ENCODE peak calls at places on chromosomes 11 and 22, in five cellular contexts. W, Q, B, J and U are unnamed samples.

GRCh38 chr11:123536690-123537437 is 106.8 kb downstream of the GRAMD1B start:
- DNase-seq in W (no peak), Q (no peak), B (peak; percentile 30), J (peak; percentile 62), U (no peak)

GRCh38 chr11:112780351-112781043 is 180.7 kb upstream of the NCAM1 start:
- DNase-seq in W (no peak), Q (no peak), B (peak; percentile 67), J (no peak), U (no peak)

GRCh38 chr11:38014405-38014804 is 1416.4 kb upstream of the RAG2 start:
- DNase-seq in W (no peak), Q (no peak), B (peak; percentile 89), J (no peak), U (no peak)

GRCh38 chr11:70067591-70068341 is 10.4 kb upstream of the ANO1 start:
- DNase-seq in W (peak; percentile 74), Q (no peak), B (no peak), J (no peak), U (peak; percentile 71)

GRCh38 chr11:78350101-78350645 is 67.4 kb downstream of the GAB2 start:
- DNase-seq in W (no peak), Q (no peak), B (peak; percentile 65), J (no peak), U (no peak)

GRCh38 chr11:60240661-60241060 is 2.3 kb downstream of the MS4A4E start:
- DNase-seq in W (no peak), Q (no peak), B (no peak), J (no peak), U (no peak)

GRCh38 chr22:29636751-29637150 is 33.3 kb downstream of the NF2 start:
- DNase-seq in W (no peak), Q (no peak), B (no peak), J (no peak), U (no peak)

GRCh38 chr11:118180300-118180703 is 3.9 kb upstream of the SCN2B start:
- DNase-seq in W (no peak), Q (no peak), B (peak; percentile 11), J (no peak), U (no peak)

GRCh38 chr22:29801796-29802195 is 34.6 kb downstream of the UQCR10 start:
- DNase-seq in W (no peak), Q (no peak), B (no peak), J (no peak), U (no peak)

DNA sequence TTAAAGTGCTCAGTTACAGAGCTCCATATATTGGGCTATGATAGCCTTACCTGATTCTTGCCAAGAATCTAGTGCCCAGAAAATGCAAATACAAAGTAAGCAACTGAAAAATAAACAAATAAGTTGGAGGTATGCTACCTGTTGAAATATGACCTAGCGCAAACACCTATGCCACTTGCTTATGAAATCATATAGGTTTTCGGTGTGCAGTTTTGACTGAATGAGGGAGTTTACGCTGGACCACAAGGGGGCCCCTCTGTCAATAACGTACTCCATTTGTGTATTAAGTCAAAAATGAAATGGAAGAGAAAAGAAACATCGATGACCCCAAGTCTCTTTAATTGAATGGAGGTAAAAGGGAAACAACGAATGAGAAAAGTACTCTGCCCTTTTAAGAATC is 84.9 kb upstream of the TRIM77 start:
- DNase-seq in W (no peak), Q (no peak), B (no peak), J (no peak), U (no peak)
- TF ChIP-seq CTCF in W (no peak), Q (no peak), B (no peak), J (no peak), U (peak; percentile 14)

GRCh38 chr11:74683279-74683871 is 47.9 kb downstream of the CHRDL2 start:
- DNase-seq in W (no peak), Q (no peak), B (no peak), J (peak; percentile 36), U (no peak)
- TF ChIP-seq CTCF in W (peak; percentile 48), Q (peak; percentile 38), B (peak; percentile 31), J (no peak), U (peak; percentile 48)

DNA sequence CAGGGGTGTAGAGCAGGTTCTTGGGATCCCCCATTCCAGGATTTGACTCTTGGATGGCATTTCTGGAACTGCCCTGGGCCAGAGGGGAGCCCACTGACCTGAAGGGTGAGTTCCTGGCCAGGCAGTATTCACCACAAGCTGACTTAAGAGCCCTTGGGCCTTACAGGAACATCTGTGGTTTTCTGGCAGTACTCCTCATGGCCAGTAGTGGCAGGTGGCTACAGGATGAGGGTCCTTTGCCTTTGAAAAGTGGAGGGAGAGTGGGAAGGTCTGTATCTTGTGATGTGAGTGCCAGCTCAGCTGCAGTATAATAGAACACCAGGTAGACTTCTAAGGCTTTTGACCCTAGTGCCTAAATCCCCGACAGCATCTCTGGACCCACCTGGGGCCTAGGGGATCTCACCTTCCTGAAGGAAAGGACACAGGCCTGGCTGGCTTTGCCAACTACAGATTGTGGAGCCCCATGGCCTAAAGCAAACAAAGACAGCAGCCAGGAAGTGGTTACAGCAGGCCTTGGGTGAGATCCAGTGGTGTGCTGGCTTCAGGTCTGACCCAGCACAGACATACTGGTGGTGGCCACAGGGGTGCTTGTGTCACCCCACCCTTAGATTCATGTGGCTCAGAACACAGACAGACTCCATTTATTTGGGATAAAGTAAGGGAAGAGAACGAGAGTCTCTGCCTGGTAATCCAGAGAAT is 9.0 kb downstream of the OR51S1 start:
- DNase-seq in W (no peak), Q (no peak), B (no peak), J (no peak), U (no peak)
- TF ChIP-seq CTCF in W (no peak), Q (no peak), B (no peak), J (no peak), U (no peak)

GRCh38 chr11:84800755-84801346 is 826.3 kb downstream of the DLG2 start:
- DNase-seq in W (no peak), Q (no peak), B (peak; percentile 31), J (no peak), U (no peak)
- TF ChIP-seq CTCF in W (no peak), Q (peak; percentile 46), B (peak; percentile 27), J (no peak), U (peak; percentile 29)

GRCh38 chr11:86458294-86459001 is 83.8 kb downstream of the CCDC81 start:
- DNase-seq in W (no peak), Q (no peak), B (no peak), J (no peak), U (no peak)

GRCh38 chr11:86459002-86459385 is 84.3 kb downstream of the CCDC81 start:
- DNase-seq in W (no peak), Q (no peak), B (peak; percentile 33), J (no peak), U (no peak)

GRCh38 chr11:86456075-86456939 is 81.6 kb downstream of the CCDC81 start:
- DNase-seq in W (peak; percentile 96), Q (peak; percentile 76), B (peak; percentile 88), J (peak; percentile 88), U (peak; percentile 93)

GRCh38 chr11:86449993-86450629 is 75.4 kb downstream of the CCDC81 start:
- DNase-seq in W (peak; percentile 89), Q (no peak), B (no peak), J (no peak), U (no peak)

GRCh38 chr11:86453290-86454030 is 78.8 kb downstream of the CCDC81 start:
- DNase-seq in W (peak; percentile 26), Q (no peak), B (no peak), J (no peak), U (no peak)
- TF ChIP-seq CTCF in W (no peak), Q (no peak), B (peak; percentile 6), J (no peak), U (no peak)

DNA sequence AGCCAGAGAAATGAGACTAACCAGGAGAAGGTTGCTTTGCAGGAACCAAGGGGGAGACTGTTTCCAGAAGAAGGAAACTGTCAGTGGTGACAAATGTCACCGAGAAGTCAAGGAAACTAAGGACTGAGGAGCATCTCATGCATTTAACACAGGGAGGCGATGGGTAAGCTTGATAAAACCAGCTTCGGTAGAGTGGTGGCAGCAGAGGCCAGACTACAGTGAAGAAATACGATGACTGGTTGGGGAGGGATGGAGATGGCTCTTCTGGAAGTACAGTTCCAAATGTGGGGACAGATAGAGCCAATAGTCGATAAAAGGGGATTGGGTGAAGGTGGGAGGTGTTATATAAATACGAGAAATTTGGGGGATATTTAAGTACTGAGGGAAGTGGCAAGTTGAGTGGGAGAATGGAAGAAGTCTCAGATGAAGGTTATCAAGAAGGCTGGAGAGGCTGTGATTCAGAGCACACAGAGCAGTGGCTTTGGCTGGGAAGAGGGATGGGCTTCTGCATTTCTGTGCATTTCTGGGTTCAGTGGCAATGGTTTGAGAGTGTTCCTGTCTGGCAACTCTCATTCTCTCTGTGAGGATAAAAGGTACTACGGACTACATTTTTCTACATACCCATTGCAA is 29.2 kb downstream of the SC5D start:
- DNase-seq in W (no peak), Q (no peak), B (peak; percentile 11), J (no peak), U (no peak)
- TF ChIP-seq CTCF in W (peak; percentile 43), Q (no peak), B (peak; percentile 7), J (peak; percentile 52), U (peak; percentile 33)

GRCh38 chr11:14905104-14906033 is 13.3 kb upstream of the CYP2R1 start:
- DNase-seq in W (no peak), Q (no peak), B (peak; percentile 35), J (peak; percentile 32), U (no peak)

GRCh38 chr11:14904745-14905103 is 12.7 kb upstream of the CYP2R1 start:
- DNase-seq in W (peak; percentile 94), Q (no peak), B (peak; percentile 74), J (peak; percentile 66), U (no peak)

GRCh38 chr11:14908214-14908880 is 16.3 kb upstream of the CYP2R1 start:
- DNase-seq in W (no peak), Q (no peak), B (peak; percentile 62), J (no peak), U (no peak)

GRCh38 chr11:14906614-14907392 is 14.8 kb upstream of the CYP2R1 start:
- DNase-seq in W (no peak), Q (no peak), B (no peak), J (no peak), U (no peak)

DNA sequence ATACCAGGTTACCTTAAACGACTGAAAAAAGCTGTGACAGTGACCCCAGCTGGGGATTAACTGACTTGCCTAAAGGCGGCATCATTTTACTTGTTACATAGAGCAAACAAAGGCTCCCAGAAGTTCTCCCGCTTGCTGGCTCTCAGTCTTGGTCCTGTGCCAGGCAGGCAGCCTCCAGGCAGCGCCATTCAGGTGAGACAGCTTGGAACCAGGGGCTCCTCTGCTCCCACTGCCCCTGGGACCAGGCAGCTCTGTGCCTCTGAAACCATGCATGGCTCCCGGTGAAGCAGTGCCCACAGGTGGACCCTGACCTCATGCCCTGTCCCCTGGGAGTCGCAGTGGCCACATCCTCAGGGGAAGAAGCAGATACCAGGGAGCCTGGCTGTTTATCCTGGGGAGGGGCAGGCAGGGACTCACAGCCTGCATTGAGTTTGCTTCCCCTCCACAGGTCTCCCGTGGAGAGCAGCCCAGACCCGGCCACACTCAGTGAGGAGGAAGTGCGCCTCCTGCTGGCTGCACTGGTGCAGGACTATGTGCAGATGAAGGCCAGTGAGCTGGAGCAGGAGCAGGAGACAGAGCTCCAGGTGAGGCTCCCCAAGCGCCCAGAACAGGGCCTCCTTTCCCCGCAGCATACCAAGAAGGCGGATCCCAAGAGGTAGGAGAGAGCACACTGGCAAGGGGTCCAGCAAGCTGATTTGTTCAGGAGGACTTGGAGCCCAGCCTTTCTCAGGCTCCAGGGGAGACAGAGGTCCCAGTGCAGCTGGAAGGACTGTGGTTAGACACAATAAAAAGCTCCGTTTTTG is 15.6 kb upstream of the CYP2R1 start:
- DNase-seq in W (peak; percentile 94), Q (peak; percentile 51), B (peak; percentile 64), J (peak; percentile 65), U (no peak)
- TF ChIP-seq CTCF in W (peak; percentile 60), Q (peak; percentile 79), B (peak; percentile 76), J (peak; percentile 67), U (peak; percentile 58)